ENCODE peak calls at places on chromosomes 13 and 19, in eight cellular contexts. Z, K, O, Q, C, B, N and S are unnamed samples.

GRCh38 chr13:60152114-60152513 is 11.6 kb downstream of the DIAPH3 start:
- DNase-seq in Z (no peak), K (no peak), O (no peak), Q (peak), C (no peak), B (no peak), N (no peak), S (no peak)

GRCh38 chr13:34435338-34435737 is 506.7 kb upstream of the NBEA start:
- DNase-seq in Z (no peak), K (no peak), O (no peak), Q (peak), C (no peak), B (no peak), N (peak), S (no peak)

GRCh38 chr13:111115841-111116500 is 861 bp downstream of the ARHGEF7 start:
- DNase-seq in Z (no peak), K (no peak), O (peak), Q (peak), C (peak), B (no peak), N (peak), S (no peak)

GRCh38 chr19:7698583-7698982 is 3.3 kb downstream of the FCER2 start:
- DNase-seq in Z (no peak), K (no peak), O (no peak), Q (no peak), C (no peak), B (no peak), N (no peak), S (no peak)

GRCh38 chr13:31242342-31242741 is 42.6 kb downstream of the B3GLCT start:
- DNase-seq in Z (no peak), K (no peak), O (no peak), Q (no peak), C (peak), B (no peak), N (peak), S (no peak)

GRCh38 chr19:34481861-34482379 is 362 bp downstream of the WTIP start:
- DNase-seq in Z (peak), K (no peak), O (no peak), Q (peak), C (no peak), B (no peak), N (peak), S (peak)

GRCh38 chr13:113852536-113853517 is 11.0 kb downstream of the GAS6 start:
- DNase-seq in Z (peak), K (no peak), O (no peak), Q (no peak), C (no peak), B (no peak), N (no peak), S (no peak)

GRCh38 chr13:25827986-25828385 is 223.8 kb downstream of the SHISA2 start:
- DNase-seq in Z (no peak), K (no peak), O (no peak), Q (no peak), C (no peak), B (no peak), N (no peak), S (no peak)

GRCh38 chr13:101424381-101425155 is 8.3 kb upstream of the NALCN start:
- DNase-seq in Z (no peak), K (no peak), O (peak), Q (peak), C (no peak), B (peak), N (no peak), S (no peak)

GRCh38 chr13:40682449-40683240 is 16.2 kb upstream of the FOXO1 start:
- DNase-seq in Z (no peak), K (no peak), O (no peak), Q (no peak), C (no peak), B (peak), N (peak), S (peak)

GRCh38 chr19:38693380-38694223 is 46.2 kb downstream of the ACTN4 start:
- DNase-seq in Z (peak), K (peak), O (no peak), Q (peak), C (no peak), B (no peak), N (peak), S (peak)

GRCh38 chr19:3700242-3701032 is at the start of gene PIP5K1C:
- DNase-seq in Z (peak), K (peak), O (peak), Q (peak), C (peak), B (peak), N (peak), S (peak)

GRCh38 chr13:59513686-59514085 is 650.0 kb downstream of the DIAPH3 start:
- DNase-seq in Z (no peak), K (no peak), O (no peak), Q (no peak), C (no peak), B (no peak), N (no peak), S (no peak)

GRCh38 chr19:10861118-10861651 is 10.2 kb upstream of the CARM1 start:
- DNase-seq in Z (no peak), K (no peak), O (no peak), Q (peak), C (no peak), B (no peak), N (peak), S (no peak)

GRCh38 chr13:51825165-51825592 is 19.8 kb downstream of the TMEM272 start:
- DNase-seq in Z (no peak), K (no peak), O (no peak), Q (no peak), C (no peak), B (no peak), N (peak), S (peak)

GRCh38 chr13:40895715-40896184 is 106.3 kb downstream of the SLC25A15 start:
- DNase-seq in Z (no peak), K (no peak), O (no peak), Q (no peak), C (no peak), B (peak), N (no peak), S (no peak)

GRCh38 chr19:7004313-7004931 is 16.8 kb downstream of the MBD3L2B start:
- DNase-seq in Z (no peak), K (no peak), O (no peak), Q (peak), C (no peak), B (peak), N (no peak), S (peak)

GRCh38 chr13:112069063-112069726 is 2.2 kb downstream of the SOX1 start:
- DNase-seq in Z (no peak), K (no peak), O (no peak), Q (no peak), C (no peak), B (no peak), N (no peak), S (peak)

GRCh38 chr19:39499082-39499642 is 415 bp downstream of the DLL3 start:
- DNase-seq in Z (no peak), K (no peak), O (no peak), Q (no peak), C (no peak), B (peak), N (peak), S (no peak)

GRCh38 chr19:30873691-30874090 is 475.5 kb downstream of the TSHZ3 start:
- DNase-seq in Z (no peak), K (no peak), O (no peak), Q (no peak), C (no peak), B (no peak), N (no peak), S (no peak)

GRCh38 chr19:47507031-47507430 is 7.8 kb downstream of the NAPA start:
- DNase-seq in Z (peak), K (no peak), O (no peak), Q (no peak), C (no peak), B (no peak), N (no peak), S (no peak)

GRCh38 chr13:102974574-102975195 is 91.5 kb downstream of the SLC10A2 start:
- DNase-seq in Z (no peak), K (no peak), O (no peak), Q (no peak), C (no peak), B (no peak), N (no peak), S (no peak)

GRCh38 chr13:27112006-27112405 is 59.6 kb downstream of the USP12 start:
- DNase-seq in Z (no peak), K (no peak), O (no peak), Q (peak), C (no peak), B (no peak), N (no peak), S (no peak)

GRCh38 chr19:31171936-31172335 is 177.3 kb downstream of the TSHZ3 start:
- DNase-seq in Z (no peak), K (no peak), O (no peak), Q (no peak), C (no peak), B (no peak), N (no peak), S (no peak)

GRCh38 chr13:24306632-24307031 is 2.7 kb upstream of the C1QTNF9 start:
- DNase-seq in Z (no peak), K (no peak), O (peak), Q (peak), C (no peak), B (no peak), N (peak), S (no peak)

GRCh38 chr13:33213024-33213795 is 72.3 kb downstream of the STARD13 start:
- DNase-seq in Z (no peak), K (no peak), O (no peak), Q (no peak), C (peak), B (peak), N (no peak), S (no peak)

GRCh38 chr19:50465986-50466771 is 10.1 kb upstream of the EMC10 start:
- DNase-seq in Z (no peak), K (no peak), O (no peak), Q (no peak), C (no peak), B (peak), N (no peak), S (no peak)

GRCh38 chr19:6478815-6479214 is 2.8 kb downstream of the DENND1C start:
- DNase-seq in Z (no peak), K (no peak), O (no peak), Q (no peak), C (no peak), B (no peak), N (no peak), S (no peak)

GRCh38 chr19:7820588-7820987 is 9.4 kb upstream of the EVI5L start:
- DNase-seq in Z (no peak), K (no peak), O (no peak), Q (no peak), C (no peak), B (no peak), N (no peak), S (no peak)

GRCh38 chr19:48896191-48896720 is 2.3 kb downstream of the TULP2 start:
- DNase-seq in Z (peak), K (no peak), O (no peak), Q (no peak), C (peak), B (peak), N (no peak), S (peak)

GRCh38 chr19:40685563-40685962 is 4.9 kb downstream of the NUMBL start:
- DNase-seq in Z (no peak), K (no peak), O (no peak), Q (no peak), C (peak), B (no peak), N (no peak), S (no peak)

GRCh38 chr13:101773062-101773461 is 320.6 kb downstream of the ITGBL1 start:
- DNase-seq in Z (no peak), K (no peak), O (no peak), Q (no peak), C (no peak), B (peak), N (peak), S (no peak)

GRCh38 chr19:18608805-18609716 is 2.5 kb upstream of the CRLF1 start:
- DNase-seq in Z (no peak), K (no peak), O (no peak), Q (no peak), C (no peak), B (no peak), N (no peak), S (no peak)

GRCh38 chr19:16293133-16294085 is 31.2 kb upstream of the KLF2 start:
- DNase-seq in Z (peak), K (peak), O (peak), Q (peak), C (peak), B (no peak), N (peak), S (no peak)

GRCh38 chr13:114161644-114162532 is 17.2 kb upstream of the CFAP97D2 start:
- DNase-seq in Z (peak), K (no peak), O (no peak), Q (no peak), C (no peak), B (peak), N (peak), S (no peak)

GRCh38 chr13:54312885-54313284 is 1284.3 kb downstream of the OLFM4 start:
- DNase-seq in Z (no peak), K (no peak), O (no peak), Q (no peak), C (no peak), B (no peak), N (no peak), S (no peak)

GRCh38 chr13:50509771-50510441 is 333.6 kb downstream of the DLEU7 start:
- DNase-seq in Z (no peak), K (peak), O (no peak), Q (peak), C (no peak), B (no peak), N (peak), S (no peak)

GRCh38 chr13:78020861-78021260 is 102.2 kb upstream of the EDNRB start:
- DNase-seq in Z (no peak), K (no peak), O (no peak), Q (no peak), C (no peak), B (peak), N (no peak), S (no peak)

GRCh38 chr13:41720839-41721561 is 239.9 kb downstream of the VWA8 start:
- DNase-seq in Z (no peak), K (no peak), O (no peak), Q (no peak), C (no peak), B (no peak), N (no peak), S (no peak)